ENCODE peak calls at places on chromosomes 12 and 14, in six cellular contexts. I is IMR-90, E is HCT116, K is stomach, A is H1, R is transverse colon. B is an unnamed sample.

GRCh38 chr12:68340404-68341270 is 8.5 kb upstream of the MDM1 start:
- DNase-seq in E (no peak), I (peak; percentile 41), K (no peak), A (no peak), R (no peak), B (no peak)

GRCh38 chr12:52685406-52685890 is 5.2 kb upstream of the KRT1 start:
- DNase-seq in K (no peak), I (no peak), E (no peak), R (no peak), A (no peak), B (no peak)

GRCh38 chr14:33332497-33332896 is 393.8 kb downstream of the NPAS3 start:
- DNase-seq in K (no peak), I (no peak), E (no peak), A (no peak), R (no peak), B (no peak)

GRCh38 chr12:6277982-6278438 is 32.5 kb upstream of the PLEKHG6 start:
- DNase-seq in K (peak; percentile 68), E (no peak), R (peak; percentile 68), A (no peak), I (no peak), B (no peak)

GRCh38 chr14:79281244-79282199 is 929.8 kb downstream of the DIO2 start:
- DNase-seq in I (no peak), K (no peak), A (no peak), R (no peak), E (no peak), B (no peak)

GRCh38 chr14:77314043-77314442 is 6.6 kb downstream of the POMT2 start:
- DNase-seq in R (peak; percentile 34), A (no peak), E (no peak), K (no peak), I (peak; percentile 89), B (no peak)

GRCh38 chr12:67786086-67786485 is 137.5 kb downstream of the DYRK2 start:
- DNase-seq in E (no peak), K (no peak), A (no peak), I (no peak), R (no peak), B (no peak)

GRCh38 chr12:87793134-87793533 is 236.1 kb downstream of the C12orf50 start:
- DNase-seq in I (peak; percentile 81), K (no peak), E (no peak), R (no peak), A (no peak), B (no peak)

GRCh38 chr14:71198681-71199080 is 291.4 kb downstream of the PCNX1 start:
- DNase-seq in I (no peak), K (peak; percentile 35), E (no peak), R (peak; percentile 25), A (no peak), B (no peak)

GRCh38 chr12:100481021-100481420 is 7.4 kb downstream of the NR1H4 start:
- DNase-seq in R (no peak), K (no peak), I (no peak), E (no peak), A (no peak), B (no peak)

GRCh38 chr14:50021261-50021660 is 95.1 kb downstream of the VCPKMT start:
- DNase-seq in K (no peak), A (no peak), R (no peak), E (no peak), I (no peak), B (no peak)

GRCh38 chr14:89540009-89540829 is 123.2 kb upstream of the FOXN3 start:
- DNase-seq in E (no peak), I (peak; percentile 38), K (no peak), R (no peak), A (no peak), B (no peak)

GRCh38 chr14:100882026-100882967 is 21.2 kb downstream of the RTL1 start:
- DNase-seq in K (no peak), R (no peak), E (no peak), I (no peak), A (no peak), B (no peak)

GRCh38 chr12:122081697-122082221 is 3.2 kb downstream of the MLXIP start:
- DNase-seq in I (peak; percentile 55), K (no peak), E (no peak), A (no peak), R (peak; percentile 60), B (no peak)

DNA sequence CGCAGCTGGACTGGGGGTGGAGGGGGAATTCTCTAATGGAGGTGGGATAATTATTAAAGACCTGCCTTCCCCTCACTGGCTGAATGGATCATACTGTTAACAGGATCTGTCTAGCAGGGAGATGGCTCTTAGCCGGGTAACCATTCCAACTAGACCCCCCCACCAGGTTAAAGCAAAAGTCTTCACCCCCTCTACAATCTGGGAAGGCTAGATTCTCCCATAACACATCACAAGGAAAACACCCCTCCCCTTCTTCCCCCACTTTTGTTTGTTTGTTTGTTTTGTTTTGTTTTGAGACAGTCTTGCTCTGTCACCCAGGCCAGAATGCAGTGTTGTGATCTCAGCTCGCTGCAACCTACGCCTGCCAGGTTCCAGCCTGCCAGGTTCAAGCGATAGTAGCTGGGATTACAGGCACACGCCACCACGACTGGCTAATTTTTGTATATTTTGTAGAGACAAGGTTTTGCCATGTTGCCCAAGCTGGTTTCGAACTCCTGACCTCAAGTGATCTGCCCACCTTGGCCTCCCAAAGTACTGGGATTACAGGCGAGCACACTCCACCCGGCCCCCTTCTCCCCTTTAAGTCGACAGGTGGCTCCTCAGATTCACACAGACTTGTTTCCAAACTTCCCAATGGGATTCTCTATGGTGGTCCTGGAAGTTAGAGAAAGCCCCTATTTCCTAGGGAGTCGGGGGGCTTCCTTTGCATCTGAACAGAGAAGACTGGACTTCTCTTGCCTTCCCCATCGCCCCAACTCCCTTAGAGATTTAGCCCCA is 3.5 kb upstream of the BAZ2A start:
- DNase-seq in A (no peak), E (no peak), I (no peak), R (no peak), K (no peak), B (no peak)
- H3K4me1 ChIP-seq in A (peaks cover 43% of the 10 kb centered on the region), E (peaks cover 75% of the 10 kb centered on the region), I (peaks cover 14% of the 10 kb centered on the region), R (peaks cover 38% of the 10 kb centered on the region), K (peaks cover 49% of the 10 kb centered on the region), B (peaks cover 90% of the 10 kb centered on the region)

GRCh38 chr12:31362759-31363415 is 36.9 kb upstream of the SINHCAF start:
- DNase-seq in K (peak; percentile 50), R (peak; percentile 65), A (no peak), E (no peak), I (no peak), B (no peak)
- TF ChIP-seq POLR2A in K (no peak), R (peak; percentile 22), A (no peak), E (no peak), I (no peak), B (no peak)

DNA sequence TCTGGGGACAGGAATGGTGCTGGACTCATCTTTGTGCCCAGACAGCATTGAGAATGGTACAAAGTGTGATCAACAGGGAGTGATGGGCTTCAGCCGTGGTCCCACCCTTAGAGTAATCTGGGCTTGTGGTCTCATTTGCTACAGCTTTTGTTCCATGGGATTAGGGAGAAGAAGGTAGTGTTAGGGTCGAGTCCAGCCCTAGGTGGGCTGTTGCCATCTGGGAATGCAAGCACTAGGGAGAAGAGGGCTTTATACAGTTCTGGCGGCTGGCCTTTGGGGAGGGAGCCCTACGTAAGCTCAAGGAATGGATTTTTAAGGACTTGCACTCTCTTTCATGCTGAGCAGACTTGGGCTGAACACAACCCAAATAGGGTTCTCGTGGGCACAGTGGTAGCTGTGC is 4.9 kb downstream of the PLEKHG3 start:
- DNase-seq in R (no peak), I (no peak), K (no peak), A (no peak), E (no peak), B (no peak)
- H3K4me3 ChIP-seq in R (no peak overlapping the region), I (no peak overlapping the region), K (peak overlapping the region; percentile 11), A (peak overlapping the region; percentile 25), E (no peak overlapping the region), B (no peak overlapping the region)

GRCh38 chr14:20422886-20423285 is 9.6 kb upstream of the TEP1 start:
- DNase-seq in E (no peak), R (no peak), I (no peak), A (no peak), K (no peak), B (no peak)

GRCh38 chr14:20428010-20428365 is 8.0 kb downstream of the KLHL33 start:
- DNase-seq in A (no peak), K (no peak), R (no peak), I (no peak), E (no peak), B (no peak)

GRCh38 chr14:20427231-20428009 is 8.5 kb downstream of the KLHL33 start:
- DNase-seq in I (peak; percentile 71), K (no peak), A (no peak), R (no peak), E (peak; percentile 13), B (no peak)

GRCh38 chr14:20429801-20430669 is 5.9 kb downstream of the KLHL33 start:
- DNase-seq in E (no peak), K (peak; percentile 87), A (no peak), I (no peak), R (peak; percentile 60), B (no peak)

DNA sequence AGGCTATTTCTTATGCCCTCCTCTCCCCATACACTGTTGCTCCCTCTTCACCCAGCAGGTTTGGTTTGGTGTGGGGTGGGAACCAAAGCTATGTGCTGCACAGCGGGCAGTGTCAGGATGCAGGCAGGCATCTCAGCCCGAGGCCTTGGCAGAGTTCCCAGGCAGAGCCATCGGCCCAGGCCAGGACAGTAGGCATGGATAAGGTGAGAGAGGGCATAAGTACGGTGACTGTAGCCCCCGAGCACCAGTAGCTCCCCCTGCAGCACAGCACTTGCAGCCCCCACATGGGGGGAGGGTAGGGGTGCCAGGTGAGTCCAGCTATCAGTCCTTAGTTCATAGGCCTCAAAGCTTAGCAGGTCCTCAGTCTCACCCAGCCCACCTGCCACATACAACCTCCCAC is 7.2 kb downstream of the KLHL33 start:
- DNase-seq in K (no peak), E (no peak), R (no peak), I (no peak), A (no peak), B (no peak)
- H3K4me1 ChIP-seq in K (no peaks in the 10 kb centered on the region), E (peaks cover 19% of the 10 kb centered on the region), R (peaks cover 4% of the 10 kb centered on the region), I (peaks cover 2% of the 10 kb centered on the region), A (no peaks in the 10 kb centered on the region), B (no peaks in the 10 kb centered on the region)

GRCh38 chr12:55720071-55720564 is at the start of gene RDH5:
- DNase-seq in E (no peak), A (no peak), I (peak; percentile 89), R (peak; percentile 90), K (peak; percentile 87), B (no peak)
- TF ChIP-seq POLR2A in E (no peak), A (no peak), I (no peak), R (peak; percentile 92), K (no peak), B (no peak)

GRCh38 chr12:89980236-89980635 is 271.6 kb upstream of the ATP2B1 start:
- DNase-seq in I (peak; percentile 59), A (no peak), R (no peak), K (no peak), E (no peak), B (no peak)
- H3K4me3 ChIP-seq in I (no peak overlapping the region), A (no peak overlapping the region), R (no peak overlapping the region), K (no peak overlapping the region), E (no peak overlapping the region), B (no peak overlapping the region)

DNA sequence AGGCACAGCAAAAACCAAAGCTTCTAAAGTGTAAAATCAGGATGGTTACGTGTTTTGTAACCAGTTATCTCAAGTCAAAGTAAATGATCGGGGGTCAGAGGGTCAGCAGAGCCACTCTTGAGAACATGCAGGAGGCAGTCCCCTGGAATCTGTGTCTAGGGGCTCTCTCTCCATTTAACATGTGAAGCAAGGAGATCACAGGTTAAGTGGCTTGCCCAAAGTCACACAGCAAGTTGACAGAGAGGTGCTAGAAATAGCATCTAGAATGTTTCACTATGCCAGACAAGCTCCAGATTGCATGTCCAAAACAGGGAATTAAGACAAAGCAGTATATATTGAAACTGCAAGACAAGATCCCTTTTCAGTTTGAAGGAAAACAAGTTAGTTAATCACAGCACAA is 33.4 kb downstream of the PPTC7 start:
- DNase-seq in K (no peak), I (no peak), E (no peak), R (no peak), A (no peak), B (no peak)
- H3K4me1 ChIP-seq in K (peaks cover 5% of the 10 kb centered on the region), I (peaks cover 16% of the 10 kb centered on the region), E (peaks cover 6% of the 10 kb centered on the region), R (peaks cover 16% of the 10 kb centered on the region), A (peaks cover 2% of the 10 kb centered on the region), B (peaks cover 25% of the 10 kb centered on the region)

B was measured in esophagus squamous epithelium.